ENCODE peak calls at places on chromosomes 12 and 14, in seven cellular contexts. I, U, R, Z, T, M and D are unnamed samples.

GRCh38 chr14:49636866-49637265 is 1.8 kb upstream of the DNAAF2 start:
- DNase-seq in I (no peak), U (no peak), R (no peak), Z (no peak), T (no peak), M (no peak), D (no peak)

GRCh38 chr14:99612737-99613330 is 8.8 kb upstream of the CCDC85C start:
- DNase-seq in I (no peak), U (peak; percentile 76), R (no peak), Z (no peak), T (no peak), M (no peak), D (no peak)

GRCh38 chr12:25972783-25973182 is 14.3 kb downstream of the RASSF8 start:
- DNase-seq in I (no peak), U (no peak), R (no peak), Z (no peak), T (no peak), M (no peak), D (no peak)

GRCh38 chr14:75453817-75454434 is 26.1 kb downstream of the JDP2 start:
- DNase-seq in I (no peak), U (no peak), R (no peak), Z (no peak), T (peak; percentile 42), M (no peak), D (no peak)

GRCh38 chr14:65015391-65015790 is 28.7 kb downstream of the FNTB start:
- DNase-seq in I (no peak), U (no peak), R (no peak), Z (no peak), T (no peak), M (no peak), D (no peak)

GRCh38 chr12:52870361-52871290 is 21.8 kb upstream of the KRT78 start:
- DNase-seq in I (no peak), U (no peak), R (no peak), Z (peak; percentile 51), T (peak; percentile 85), M (peak; percentile 86), D (peak; percentile 70)

GRCh38 chr12:24155042-24155441 is 205.6 kb upstream of the SOX5 start:
- DNase-seq in I (no peak), U (no peak), R (no peak), Z (no peak), T (no peak), M (no peak), D (no peak)

GRCh38 chr12:124413401-124413800 is 118.5 kb downstream of the RFLNA start:
- DNase-seq in I (no peak), U (no peak), R (no peak), Z (no peak), T (no peak), M (no peak), D (peak; percentile 60)

GRCh38 chr12:105226219-105226618 is 9.8 kb downstream of the APPL2 start:
- DNase-seq in I (peak; percentile 62), U (no peak), R (no peak), Z (peak; percentile 8), T (peak; percentile 9), M (no peak), D (peak; percentile 63)

GRCh38 chr12:107178776-107179175 is 85.4 kb upstream of the CRY1 start:
- DNase-seq in I (no peak), U (no peak), R (no peak), Z (no peak), T (no peak), M (no peak), D (no peak)

GRCh38 chr14:24141030-24141880 is at the start of gene EMC9:
- DNase-seq in I (peak; percentile 100), U (peak; percentile 97), R (peak; percentile 94), Z (peak; percentile 98), T (peak; percentile 100), M (peak; percentile 99), D (peak; percentile 100)

GRCh38 chr14:71726639-71727085 is 205.6 kb upstream of the RGS6 start:
- DNase-seq in I (no peak), U (no peak), R (no peak), Z (no peak), T (no peak), M (no peak), D (no peak)

GRCh38 chr14:56855891-56856461 is 45.7 kb upstream of the OTX2 start:
- DNase-seq in I (no peak), U (no peak), R (no peak), Z (no peak), T (peak; percentile 91), M (no peak), D (no peak)

GRCh38 chr12:131493068-131493826 is 217.6 kb upstream of the SFSWAP start:
- DNase-seq in I (no peak), U (no peak), R (no peak), Z (no peak), T (no peak), M (no peak), D (no peak)

GRCh38 chr12:6200266-6201198 is at the start of gene CD9:
- DNase-seq in I (peak; percentile 71), U (no peak), R (no peak), Z (no peak), T (peak; percentile 67), M (no peak), D (peak; percentile 59)

GRCh38 chr14:28119849-28120248 is 646.7 kb upstream of the FOXG1 start:
- DNase-seq in I (no peak), U (no peak), R (no peak), Z (no peak), T (no peak), M (no peak), D (no peak)

GRCh38 chr12:17278946-17279345 is 673.0 kb upstream of the LMO3 start:
- DNase-seq in I (no peak), U (no peak), R (no peak), Z (no peak), T (peak; percentile 26), M (no peak), D (no peak)

GRCh38 chr12:65825323-65825572 is 965 bp downstream of the HMGA2 start:
- DNase-seq in I (no peak), U (no peak), R (no peak), Z (no peak), T (no peak), M (no peak), D (no peak)

GRCh38 chr12:67068773-67069450 is 200.2 kb upstream of the CAND1 start:
- DNase-seq in I (no peak), U (no peak), R (no peak), Z (no peak), T (peak; percentile 74), M (peak; percentile 70), D (peak; percentile 47)

GRCh38 chr14:50531595-50532501 is 521 bp downstream of the MAP4K5 start:
- DNase-seq in I (peak; percentile 22), U (no peak), R (peak; percentile 29), Z (peak; percentile 11), T (peak; percentile 77), M (peak; percentile 68), D (peak; percentile 62)

GRCh38 chr12:50296554-50296953 is 13.2 kb upstream of the LIMA1 start:
- DNase-seq in I (no peak), U (no peak), R (no peak), Z (no peak), T (no peak), M (no peak), D (no peak)

GRCh38 chr12:109680521-109681030 is 33.0 kb upstream of the FAM222A start:
- DNase-seq in I (peak; percentile 64), U (no peak), R (no peak), Z (no peak), T (no peak), M (no peak), D (no peak)

GRCh38 chr14:29857545-29857944 is 70.1 kb downstream of the PRKD1 start:
- DNase-seq in I (no peak), U (no peak), R (no peak), Z (peak; percentile 63), T (no peak), M (no peak), D (no peak)

GRCh38 chr12:54658306-54659264 is 10.4 kb upstream of the DCD start:
- DNase-seq in I (no peak), U (no peak), R (no peak), Z (peak; percentile 29), T (peak; percentile 89), M (peak; percentile 69), D (peak; percentile 59)

GRCh38 chr12:67797316-67797741 is 148.8 kb downstream of the DYRK2 start:
- DNase-seq in I (no peak), U (no peak), R (no peak), Z (no peak), T (no peak), M (no peak), D (peak; percentile 13)